ENCODE peak calls at places on chromosomes 1 and 21, in nine cellular contexts. One of them, this sample, is unnamed. For H3K4me1, the result is how much of the 10 kb centered on the place peaks cover.

GRCh38 chr1:43688594-43689000 is 18.7 kb upstream of the ST3GAL3 start:
- DNase-seq in esophagus squamous epithelium: no peak
- DNase-seq in fibroblast of lung: peak
- DNase-seq in neural progenitor cell: no peak
- DNase-seq in DND-41: no peak
- DNase-seq in upper lobe of right lung: no peak
- DNase-seq in colonic mucosa: no peak
- DNase-seq in lower lobe of right lung: no peak
- DNase-seq in Panc1: no peak
- DNase-seq in this sample: no peak

GRCh38 chr1:13799502-13800283 is 99.7 kb downstream of the PRDM2 start:
- DNase-seq in esophagus squamous epithelium: no peak
- DNase-seq in fibroblast of lung: no peak
- DNase-seq in neural progenitor cell: no peak
- DNase-seq in DND-41: no peak
- DNase-seq in upper lobe of right lung: no peak
- DNase-seq in colonic mucosa: no peak
- DNase-seq in lower lobe of right lung: no peak
- DNase-seq in Panc1: no peak
- DNase-seq in this sample: no peak

GRCh38 chr1:61477301-61477700 is 247.6 kb downstream of the TM2D1 start:
- DNase-seq in esophagus squamous epithelium: no peak
- DNase-seq in fibroblast of lung: no peak
- DNase-seq in neural progenitor cell: peak
- DNase-seq in DND-41: no peak
- DNase-seq in upper lobe of right lung: no peak
- DNase-seq in colonic mucosa: no peak
- DNase-seq in lower lobe of right lung: no peak
- DNase-seq in Panc1: no peak
- DNase-seq in this sample: no peak

GRCh38 chr1:32695098-32695904 is 7.3 kb downstream of the SYNC start:
- DNase-seq in esophagus squamous epithelium: no peak
- DNase-seq in fibroblast of lung: peak
- DNase-seq in neural progenitor cell: no peak
- DNase-seq in DND-41: no peak
- DNase-seq in upper lobe of right lung: peak
- DNase-seq in colonic mucosa: peak
- DNase-seq in lower lobe of right lung: peak
- DNase-seq in Panc1: no peak
- DNase-seq in this sample: no peak

GRCh38 chr1:207181838-207182237 is 77.8 kb downstream of the C4BPA start:
- DNase-seq in esophagus squamous epithelium: no peak
- DNase-seq in fibroblast of lung: no peak
- DNase-seq in neural progenitor cell: no peak
- DNase-seq in DND-41: no peak
- DNase-seq in upper lobe of right lung: no peak
- DNase-seq in colonic mucosa: no peak
- DNase-seq in lower lobe of right lung: no peak
- DNase-seq in Panc1: no peak
- DNase-seq in this sample: no peak

GRCh38 chr1:161676958-161677689 is 14.2 kb downstream of the FCGR2B start:
- DNase-seq in esophagus squamous epithelium: no peak
- DNase-seq in fibroblast of lung: no peak
- DNase-seq in neural progenitor cell: no peak
- DNase-seq in DND-41: no peak
- DNase-seq in upper lobe of right lung: no peak
- DNase-seq in colonic mucosa: no peak
- DNase-seq in lower lobe of right lung: no peak
- DNase-seq in Panc1: no peak
- DNase-seq in this sample: no peak

GRCh38 chr1:33361553-33362262 is 40.8 kb upstream of the A3GALT2 start:
- DNase-seq in esophagus squamous epithelium: no peak
- DNase-seq in fibroblast of lung: no peak
- DNase-seq in neural progenitor cell: no peak
- DNase-seq in DND-41: no peak
- DNase-seq in upper lobe of right lung: no peak
- DNase-seq in colonic mucosa: no peak
- DNase-seq in lower lobe of right lung: no peak
- DNase-seq in Panc1: no peak
- DNase-seq in this sample: no peak

GRCh38 chr21:32298658-32299081 is at the start of gene MRAP:
- DNase-seq in esophagus squamous epithelium: no peak
- DNase-seq in fibroblast of lung: no peak
- DNase-seq in neural progenitor cell: no peak
- DNase-seq in DND-41: no peak
- DNase-seq in upper lobe of right lung: no peak
- DNase-seq in colonic mucosa: no peak
- DNase-seq in lower lobe of right lung: no peak
- DNase-seq in Panc1: no peak
- DNase-seq in this sample: no peak

GRCh38 chr1:183783896-183784637 is 20.9 kb upstream of the RGL1 start:
- DNase-seq in esophagus squamous epithelium: no peak
- DNase-seq in fibroblast of lung: peak
- DNase-seq in neural progenitor cell: no peak
- DNase-seq in DND-41: no peak
- DNase-seq in upper lobe of right lung: no peak
- DNase-seq in colonic mucosa: no peak
- DNase-seq in lower lobe of right lung: no peak
- DNase-seq in Panc1: no peak
- DNase-seq in this sample: no peak

GRCh38 chr1:59408608-59409007 is 111.7 kb downstream of the FGGY start:
- DNase-seq in esophagus squamous epithelium: no peak
- DNase-seq in fibroblast of lung: peak
- DNase-seq in neural progenitor cell: no peak
- DNase-seq in DND-41: no peak
- DNase-seq in upper lobe of right lung: no peak
- DNase-seq in colonic mucosa: no peak
- DNase-seq in lower lobe of right lung: no peak
- DNase-seq in Panc1: no peak
- DNase-seq in this sample: no peak

GRCh38 chr1:236795757-236796719 is 946 bp downstream of the MTR start:
- DNase-seq in esophagus squamous epithelium: no peak
- DNase-seq in fibroblast of lung: peak
- DNase-seq in neural progenitor cell: peak
- DNase-seq in DND-41: no peak
- DNase-seq in upper lobe of right lung: no peak
- DNase-seq in colonic mucosa: peak
- DNase-seq in lower lobe of right lung: no peak
- DNase-seq in Panc1: no peak
- DNase-seq in this sample: peak

GRCh38 chr1:97875996-97876395 is 44.8 kb downstream of the DPYD start:
- DNase-seq in esophagus squamous epithelium: no peak
- DNase-seq in fibroblast of lung: peak
- DNase-seq in neural progenitor cell: no peak
- DNase-seq in DND-41: no peak
- DNase-seq in upper lobe of right lung: no peak
- DNase-seq in colonic mucosa: no peak
- DNase-seq in lower lobe of right lung: no peak
- DNase-seq in Panc1: no peak
- DNase-seq in this sample: no peak

GRCh38 chr21:33069994-33070811 is at the start of gene OLIG1:
- DNase-seq in esophagus squamous epithelium: no peak
- DNase-seq in fibroblast of lung: no peak
- DNase-seq in neural progenitor cell: peak
- DNase-seq in DND-41: no peak
- DNase-seq in upper lobe of right lung: peak
- DNase-seq in colonic mucosa: peak
- DNase-seq in lower lobe of right lung: peak
- DNase-seq in Panc1: no peak
- DNase-seq in this sample: no peak

GRCh38 chr1:167270230-167270817 is 49.6 kb downstream of the POU2F1 start:
- DNase-seq in esophagus squamous epithelium: no peak
- DNase-seq in fibroblast of lung: no peak
- DNase-seq in neural progenitor cell: no peak
- DNase-seq in DND-41: no peak
- DNase-seq in upper lobe of right lung: no peak
- DNase-seq in colonic mucosa: no peak
- DNase-seq in lower lobe of right lung: no peak
- DNase-seq in Panc1: no peak
- DNase-seq in this sample: no peak

GRCh38 chr1:72397786-72398185 is 115.4 kb upstream of the NEGR1 start:
- DNase-seq in esophagus squamous epithelium: no peak
- DNase-seq in fibroblast of lung: peak
- DNase-seq in neural progenitor cell: peak
- DNase-seq in DND-41: no peak
- DNase-seq in upper lobe of right lung: no peak
- DNase-seq in colonic mucosa: no peak
- DNase-seq in lower lobe of right lung: no peak
- DNase-seq in Panc1: no peak
- DNase-seq in this sample: no peak

GRCh38 chr1:216462061-216462775 is 39.0 kb upstream of the USH2A start:
- DNase-seq in esophagus squamous epithelium: no peak
- DNase-seq in fibroblast of lung: peak
- DNase-seq in neural progenitor cell: no peak
- DNase-seq in DND-41: no peak
- DNase-seq in upper lobe of right lung: no peak
- DNase-seq in colonic mucosa: no peak
- DNase-seq in lower lobe of right lung: no peak
- DNase-seq in Panc1: no peak
- DNase-seq in this sample: no peak

GRCh38 chr1:223887724-223888428 is 42.1 kb upstream of the TP53BP2 start:
- DNase-seq in esophagus squamous epithelium: no peak
- DNase-seq in fibroblast of lung: peak
- DNase-seq in neural progenitor cell: no peak
- DNase-seq in DND-41: no peak
- DNase-seq in upper lobe of right lung: no peak
- DNase-seq in colonic mucosa: no peak
- DNase-seq in lower lobe of right lung: no peak
- DNase-seq in Panc1: peak
- DNase-seq in this sample: no peak

GRCh38 chr1:154276797-154277196 is 4.4 kb downstream of the HAX1 start:
- DNase-seq in esophagus squamous epithelium: no peak
- DNase-seq in fibroblast of lung: no peak
- DNase-seq in neural progenitor cell: peak
- DNase-seq in DND-41: peak
- DNase-seq in upper lobe of right lung: no peak
- DNase-seq in colonic mucosa: no peak
- DNase-seq in lower lobe of right lung: no peak
- DNase-seq in Panc1: no peak
- DNase-seq in this sample: no peak

GRCh38 chr21:17925000-17925610 is 105.9 kb upstream of the C21orf91 start:
- DNase-seq in esophagus squamous epithelium: no peak
- DNase-seq in fibroblast of lung: peak
- DNase-seq in neural progenitor cell: peak
- DNase-seq in DND-41: peak
- DNase-seq in upper lobe of right lung: no peak
- DNase-seq in colonic mucosa: peak
- DNase-seq in lower lobe of right lung: no peak
- DNase-seq in Panc1: peak
- DNase-seq in this sample: peak

GRCh38 chr21:45089964-45090363 is 15.6 kb downstream of the ADARB1 start:
- DNase-seq in esophagus squamous epithelium: no peak
- DNase-seq in fibroblast of lung: no peak
- DNase-seq in neural progenitor cell: no peak
- DNase-seq in DND-41: no peak
- DNase-seq in upper lobe of right lung: no peak
- DNase-seq in colonic mucosa: no peak
- DNase-seq in lower lobe of right lung: no peak
- DNase-seq in Panc1: no peak
- DNase-seq in this sample: no peak

GRCh38 chr1:53398091-53398490 is 61.1 kb upstream of the DMRTB1 start:
- DNase-seq in esophagus squamous epithelium: no peak
- DNase-seq in fibroblast of lung: no peak
- DNase-seq in neural progenitor cell: no peak
- DNase-seq in DND-41: no peak
- DNase-seq in upper lobe of right lung: no peak
- DNase-seq in colonic mucosa: no peak
- DNase-seq in lower lobe of right lung: no peak
- DNase-seq in Panc1: no peak
- DNase-seq in this sample: no peak

GRCh38 chr1:156571261-156571958 is 955 bp downstream of the IQGAP3 start:
- DNase-seq in esophagus squamous epithelium: no peak
- DNase-seq in fibroblast of lung: peak
- DNase-seq in neural progenitor cell: no peak
- DNase-seq in DND-41: no peak
- DNase-seq in upper lobe of right lung: no peak
- DNase-seq in colonic mucosa: peak
- DNase-seq in lower lobe of right lung: no peak
- DNase-seq in Panc1: no peak
- DNase-seq in this sample: no peak

GRCh38 chr1:174171078-174171477 is 11.8 kb downstream of the RABGAP1L start:
- DNase-seq in esophagus squamous epithelium: no peak
- DNase-seq in fibroblast of lung: no peak
- DNase-seq in neural progenitor cell: no peak
- DNase-seq in DND-41: no peak
- DNase-seq in upper lobe of right lung: no peak
- DNase-seq in colonic mucosa: no peak
- DNase-seq in lower lobe of right lung: no peak
- DNase-seq in Panc1: no peak
- DNase-seq in this sample: no peak
- H3K4me3 ChIP-seq in esophagus squamous epithelium: no peak
- H3K4me3 ChIP-seq in fibroblast of lung: no peak
- H3K4me3 ChIP-seq in neural progenitor cell: no peak
- H3K4me3 ChIP-seq in DND-41: no peak
- H3K4me3 ChIP-seq in upper lobe of right lung: no peak
- H3K4me3 ChIP-seq in colonic mucosa: no peak
- H3K4me3 ChIP-seq in lower lobe of right lung: no peak
- H3K4me3 ChIP-seq in Panc1: no peak
- H3K4me3 ChIP-seq in this sample: no peak

GRCh38 chr1:205319081-205320018 is 2.2 kb downstream of the NUAK2 start:
- DNase-seq in esophagus squamous epithelium: no peak
- DNase-seq in fibroblast of lung: peak
- DNase-seq in neural progenitor cell: no peak
- DNase-seq in DND-41: no peak
- DNase-seq in upper lobe of right lung: peak
- DNase-seq in colonic mucosa: peak
- DNase-seq in lower lobe of right lung: peak
- DNase-seq in Panc1: no peak
- DNase-seq in this sample: no peak
- H3K4me1 ChIP-seq in esophagus squamous epithelium: under half
- H3K4me1 ChIP-seq in fibroblast of lung: under half
- H3K4me1 ChIP-seq in neural progenitor cell: half or more
- H3K4me1 ChIP-seq in DND-41: under half
- H3K4me1 ChIP-seq in upper lobe of right lung: half or more
- H3K4me1 ChIP-seq in colonic mucosa: under half
- H3K4me1 ChIP-seq in lower lobe of right lung: half or more
- H3K4me1 ChIP-seq in Panc1: under half
- H3K4me1 ChIP-seq in this sample: half or more

GRCh38 chr1:198534540-198535413 is 5.7 kb downstream of the ATP6V1G3 start:
- DNase-seq in esophagus squamous epithelium: no peak
- DNase-seq in fibroblast of lung: no peak
- DNase-seq in neural progenitor cell: no peak
- DNase-seq in DND-41: no peak
- DNase-seq in upper lobe of right lung: no peak
- DNase-seq in colonic mucosa: no peak
- DNase-seq in lower lobe of right lung: no peak
- DNase-seq in Panc1: no peak
- DNase-seq in this sample: no peak
- H3K27ac ChIP-seq in esophagus squamous epithelium: no peak
- H3K27ac ChIP-seq in fibroblast of lung: no peak
- H3K27ac ChIP-seq in neural progenitor cell: no peak
- H3K27ac ChIP-seq in DND-41: peak
- H3K27ac ChIP-seq in upper lobe of right lung: no peak
- H3K27ac ChIP-seq in colonic mucosa: no peak
- H3K27ac ChIP-seq in lower lobe of right lung: no peak
- H3K27ac ChIP-seq in Panc1: no peak
- H3K27ac ChIP-seq in this sample: no peak

GRCh38 chr1:18951416-18951815 is 5.1 kb downstream of the IFFO2 start:
- DNase-seq in esophagus squamous epithelium: no peak
- DNase-seq in fibroblast of lung: no peak
- DNase-seq in neural progenitor cell: no peak
- DNase-seq in DND-41: no peak
- DNase-seq in upper lobe of right lung: no peak
- DNase-seq in colonic mucosa: no peak
- DNase-seq in lower lobe of right lung: peak
- DNase-seq in Panc1: no peak
- DNase-seq in this sample: peak
- H3K4me3 ChIP-seq in esophagus squamous epithelium: peak
- H3K4me3 ChIP-seq in fibroblast of lung: no peak
- H3K4me3 ChIP-seq in neural progenitor cell: no peak
- H3K4me3 ChIP-seq in DND-41: no peak
- H3K4me3 ChIP-seq in upper lobe of right lung: peak
- H3K4me3 ChIP-seq in colonic mucosa: no peak
- H3K4me3 ChIP-seq in lower lobe of right lung: peak
- H3K4me3 ChIP-seq in Panc1: peak
- H3K4me3 ChIP-seq in this sample: peak